ENCODE peak calls at places on chromosome 3, in six cellular contexts. B is HCT116, C is heart left ventricle, Q is spleen, M is Peyer's patch, A is uterus. R is an unnamed sample. For H3K9me3, the result is how much of the 10 kb centered on the place peaks cover.

GRCh38 chr3:172666873-172667694 is 43.8 kb downstream of the NCEH1 start:
- DNase-seq in B (peak), C (peak), Q (no peak), M (no peak), A (peak), R (peak)

GRCh38 chr3:136235545-136235944 is 14.6 kb upstream of the PCCB start:
- DNase-seq in B (no peak), C (no peak), Q (no peak), M (no peak), A (no peak), R (no peak)

GRCh38 chr3:73740041-73740440 is 115.3 kb upstream of the PDZRN3 start:
- DNase-seq in B (no peak), C (no peak), Q (no peak), M (no peak), A (no peak), R (no peak)

GRCh38 chr3:149501524-149501923 is 27.0 kb downstream of the TM4SF4 start:
- DNase-seq in B (no peak), C (no peak), Q (no peak), M (no peak), A (no peak), R (no peak)

GRCh38 chr3:131402391-131403039 is 20.9 kb downstream of the NUDT16 start:
- DNase-seq in B (no peak), C (no peak), Q (no peak), M (no peak), A (no peak), R (no peak)

GRCh38 chr3:14440168-14440518 is 37.7 kb downstream of the SLC6A6 start:
- DNase-seq in B (no peak), C (peak), Q (no peak), M (no peak), A (no peak), R (no peak)

GRCh38 chr3:185935465-185936263 is 2.1 kb downstream of the TRA2B start:
- DNase-seq in B (no peak), C (no peak), Q (no peak), M (no peak), A (no peak), R (no peak)

GRCh38 chr3:186365202-186365974 is 3.4 kb upstream of the DGKG start:
- DNase-seq in B (no peak), C (peak), Q (no peak), M (no peak), A (peak), R (no peak)

GRCh38 chr3:172982731-172983364 is 158.2 kb downstream of the SPATA16 start:
- DNase-seq in B (peak), C (no peak), Q (no peak), M (no peak), A (no peak), R (no peak)

GRCh38 chr3:178231645-178232044 is 304.6 kb upstream of the KCNMB2 start:
- DNase-seq in B (no peak), C (no peak), Q (no peak), M (no peak), A (no peak), R (no peak)

GRCh38 chr3:132783152-132783551 is 60.9 kb upstream of the NPHP3 start:
- DNase-seq in B (no peak), C (no peak), Q (no peak), M (no peak), A (no peak), R (no peak)

GRCh38 chr3:38136807-38137614 is at the start of gene ACAA1:
- DNase-seq in B (peak), C (peak), Q (peak), M (peak), A (peak), R (peak)
- TF ChIP-seq POLR2A in B (peak), C (peak), Q (peak), M (peak), A (peak), R (peak)

DNA sequence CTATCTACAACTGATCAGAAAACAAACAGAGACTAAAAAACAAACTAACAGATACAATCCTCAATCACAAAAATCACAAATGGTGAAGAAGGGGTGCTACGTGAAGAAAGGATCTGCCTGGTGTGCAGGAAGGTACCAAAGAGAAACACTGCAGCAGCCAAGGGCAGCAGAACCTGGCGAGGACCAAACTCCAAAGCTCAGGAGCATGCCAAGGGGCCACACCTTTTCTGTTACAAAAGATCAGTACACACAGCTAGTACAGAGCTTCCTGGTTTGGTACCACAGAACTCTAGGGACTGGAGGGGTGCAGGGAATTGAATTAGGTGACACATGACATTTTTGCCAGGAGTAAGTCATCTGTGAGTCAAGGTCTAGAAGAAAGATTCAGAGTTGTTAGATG is 107.4 kb upstream of the GRM7 start:
- DNase-seq in B (no peak), C (no peak), Q (no peak), M (peak), A (no peak), R (no peak)
- H3K9me3 ChIP-seq in B (under half), C (under half), Q (under half), M (under half), A (under half), R (under half)

GRCh38 chr3:67463656-67464055 is 190.8 kb downstream of the SUCLG2 start:
- DNase-seq in B (no peak), C (no peak), Q (no peak), M (no peak), A (no peak), R (no peak)
- TF ChIP-seq POLR2A in B (no peak), C (no peak), Q (no peak), M (no peak), A (no peak), R (no peak)

DNA sequence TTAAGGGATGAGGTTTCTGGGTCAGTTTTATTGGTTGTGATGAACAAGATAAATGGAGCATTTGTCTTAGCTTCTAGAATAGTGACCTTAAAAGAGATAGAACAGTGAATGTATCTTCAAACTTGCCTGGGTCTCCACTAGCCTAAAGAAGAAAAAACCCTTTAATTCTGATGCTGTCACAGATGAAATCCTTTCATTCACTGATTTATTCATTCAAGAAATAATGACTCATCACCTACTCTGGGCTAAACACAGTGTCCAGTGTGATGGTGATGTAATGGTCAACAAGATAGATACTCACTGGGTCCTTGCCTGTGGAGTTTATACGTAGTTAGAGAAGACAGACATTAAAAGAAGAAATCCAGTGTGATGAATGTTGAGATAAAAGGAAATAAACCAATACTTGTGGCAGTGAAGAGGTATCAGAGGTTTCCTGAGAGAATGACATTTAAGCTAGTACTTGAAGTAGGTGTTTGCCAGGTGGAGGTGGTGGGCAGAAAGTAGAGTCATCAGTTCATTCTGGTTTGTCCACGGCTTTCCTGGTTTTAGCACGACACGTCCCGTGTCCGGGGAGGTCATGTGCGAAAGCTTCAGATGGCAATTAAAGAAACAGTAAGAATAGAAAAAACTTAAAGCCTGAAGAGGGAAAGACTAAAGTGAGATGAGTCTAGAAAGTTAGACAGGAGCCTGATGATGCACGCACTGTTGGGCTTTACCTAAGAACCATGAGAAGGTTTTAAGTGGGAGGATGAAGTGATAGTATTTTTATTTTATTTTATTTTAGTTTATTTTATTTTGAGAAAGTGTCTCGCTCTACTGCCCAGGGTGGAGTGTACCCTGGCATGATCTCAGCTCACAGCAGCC is 18.5 kb downstream of the PAK2 start:
- DNase-seq in B (no peak), C (no peak), Q (no peak), M (no peak), A (no peak), R (no peak)
- H3K9me3 ChIP-seq in B (under half), C (under half), Q (under half), M (under half), A (under half), R (under half)

DNA sequence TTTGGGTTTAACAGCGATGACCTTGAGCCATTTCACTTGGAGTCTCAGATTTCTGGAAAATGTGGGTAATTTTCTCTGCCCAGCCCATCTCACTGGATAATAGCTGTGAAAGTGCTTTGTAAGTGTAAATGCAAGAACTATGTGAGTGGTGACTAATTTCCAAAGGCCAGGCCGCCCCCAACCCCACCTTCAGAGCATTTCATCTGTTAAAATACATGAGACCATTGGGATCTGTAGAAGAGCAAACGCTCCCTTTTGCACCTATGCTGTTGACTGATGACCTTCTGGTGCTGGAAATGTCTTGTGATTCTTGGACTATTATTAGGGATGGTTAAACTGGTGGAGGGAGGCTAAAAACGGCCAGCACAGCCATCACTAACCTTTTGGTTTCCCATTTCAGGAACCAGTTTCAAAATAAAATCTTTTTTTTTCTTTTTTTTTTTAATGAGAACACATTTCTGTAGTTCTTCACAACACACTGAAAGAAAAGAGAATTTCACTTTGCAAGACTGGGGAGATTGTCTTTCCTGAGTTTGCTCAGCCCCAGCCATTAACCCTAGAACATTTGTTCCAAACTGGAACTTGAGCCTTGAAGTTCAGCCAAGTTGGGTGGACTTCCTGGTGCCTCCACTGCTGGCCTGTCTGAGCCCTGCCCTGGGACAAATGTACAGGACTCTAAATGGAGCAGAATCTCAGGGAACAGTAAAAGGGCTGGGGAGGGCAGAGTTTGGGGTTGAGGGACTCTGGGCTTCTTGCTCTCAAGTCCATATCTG is 196.6 kb upstream of the LPP start:
- DNase-seq in B (no peak), C (peak), Q (no peak), M (no peak), A (no peak), R (no peak)
- TF ChIP-seq POLR2A in B (no peak), C (no peak), Q (no peak), M (no peak), A (no peak), R (no peak)

GRCh38 chr3:1179116-1179515 is 86.3 kb downstream of the CNTN6 start:
- DNase-seq in B (no peak), C (no peak), Q (no peak), M (no peak), A (no peak), R (no peak)
- H3K9me3 ChIP-seq in B (under half), C (under half), Q (under half), M (under half), A (under half), R (under half)

GRCh38 chr3:9396632-9397330 is 634 bp upstream of the SETD5 start:
- DNase-seq in B (peak), C (peak), Q (peak), M (peak), A (peak), R (peak)
- TF ChIP-seq POLR2A in B (peak), C (no peak), Q (peak), M (no peak), A (no peak), R (peak)

DNA sequence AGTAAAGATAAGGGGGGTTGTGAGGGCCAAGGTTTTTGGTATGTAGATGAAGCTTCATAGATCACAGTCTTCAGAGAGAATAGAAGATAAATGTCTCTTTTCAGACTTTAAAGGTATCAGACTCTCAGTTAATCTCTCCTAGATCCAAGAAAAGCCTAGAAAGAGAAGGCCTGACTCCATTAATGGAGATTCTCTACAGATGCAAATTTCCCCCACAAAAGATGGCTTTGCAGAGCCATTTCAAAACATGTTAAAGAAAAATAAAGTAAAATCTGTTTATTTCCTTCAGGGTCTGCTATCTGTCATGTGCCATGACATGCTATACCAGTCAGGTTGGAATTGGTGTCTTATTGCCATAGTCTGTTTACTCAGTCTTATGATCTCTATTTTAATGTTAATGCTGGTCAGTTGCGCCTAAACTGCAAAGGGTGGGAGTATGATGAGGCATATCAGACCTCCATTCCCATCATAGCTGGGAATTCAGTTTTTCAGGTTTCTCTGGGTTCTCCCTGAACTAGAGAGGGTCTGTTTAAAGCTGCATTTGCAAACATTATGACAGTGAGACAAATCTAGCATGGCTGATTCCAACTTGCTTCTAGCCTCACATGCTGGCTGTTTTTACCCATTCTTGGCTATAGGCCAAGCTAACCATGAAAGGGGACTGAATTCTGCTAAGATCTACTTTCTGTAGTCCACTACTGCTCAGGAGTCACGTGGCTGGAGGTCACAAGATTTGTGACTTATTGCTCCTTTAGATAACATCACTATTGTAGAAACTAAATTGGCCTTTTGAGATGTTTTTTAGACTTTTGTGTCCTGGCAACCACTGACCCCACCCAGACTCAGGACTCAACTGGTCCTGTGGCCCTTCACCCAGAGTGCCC is 96.4 kb downstream of the TGFBR2 start:
- DNase-seq in B (no peak), C (no peak), Q (no peak), M (no peak), A (no peak), R (no peak)
- H3K9me3 ChIP-seq in B (under half), C (under half), Q (under half), M (under half), A (under half), R (under half)

GRCh38 chr3:195148553-195148952 is 122.4 kb downstream of the XXYLT1 start:
- DNase-seq in B (no peak), C (no peak), Q (no peak), M (no peak), A (no peak), R (no peak)
- TF ChIP-seq POLR2A in B (no peak), C (no peak), Q (no peak), M (no peak), A (no peak), R (no peak)

GRCh38 chr3:176765491-176765890 is 431.8 kb downstream of the TBL1XR1 start:
- DNase-seq in B (no peak), C (no peak), Q (no peak), M (no peak), A (no peak), R (no peak)

GRCh38 chr3:176767385-176767784 is 429.9 kb downstream of the TBL1XR1 start:
- DNase-seq in B (peak), C (no peak), Q (no peak), M (no peak), A (no peak), R (peak)

GRCh38 chr3:176766862-176767261 is 430.4 kb downstream of the TBL1XR1 start:
- DNase-seq in B (no peak), C (peak), Q (no peak), M (no peak), A (no peak), R (no peak)

GRCh38 chr3:176769547-176770190 is 427.6 kb downstream of the TBL1XR1 start:
- DNase-seq in B (no peak), C (no peak), Q (no peak), M (no peak), A (no peak), R (no peak)
- H3K9me3 ChIP-seq in B (under half), C (under half), Q (under half), M (under half), A (under half), R (under half)